ENCODE peak calls at places on chromosomes 7 and 10, in four cellular contexts. One of them, this sample, is unnamed. For H3K4me1, the result is how much of the 10 kb centered on the place peaks cover.

GRCh38 chr10:23439920-23440875 is 1.3 kb downstream of the OTUD1 start:
- DNase-seq in SK-N-SH: peak
- DNase-seq in CD8-positive, alpha-beta T cell: peak
- DNase-seq in mucosa of descending colon: peak
- DNase-seq in this sample: peak

GRCh38 chr7:158470336-158470735 is 117.3 kb downstream of the PTPRN2 start:
- DNase-seq in SK-N-SH: no peak
- DNase-seq in CD8-positive, alpha-beta T cell: no peak
- DNase-seq in mucosa of descending colon: no peak
- DNase-seq in this sample: no peak

GRCh38 chr10:15871823-15872222 is 11.5 kb upstream of the MINDY3 start:
- DNase-seq in SK-N-SH: no peak
- DNase-seq in CD8-positive, alpha-beta T cell: no peak
- DNase-seq in mucosa of descending colon: no peak
- DNase-seq in this sample: no peak

GRCh38 chr7:131431289-131431688 is 103.6 kb downstream of the MKLN1 start:
- DNase-seq in SK-N-SH: no peak
- DNase-seq in CD8-positive, alpha-beta T cell: no peak
- DNase-seq in mucosa of descending colon: no peak
- DNase-seq in this sample: no peak

GRCh38 chr10:75165684-75166622 is 44.6 kb upstream of the VDAC2 start:
- DNase-seq in SK-N-SH: peak
- DNase-seq in CD8-positive, alpha-beta T cell: no peak
- DNase-seq in mucosa of descending colon: no peak
- DNase-seq in this sample: no peak

GRCh38 chr10:119456435-119456810 is 86.1 kb downstream of the RGS10 start:
- DNase-seq in SK-N-SH: no peak
- DNase-seq in CD8-positive, alpha-beta T cell: no peak
- DNase-seq in mucosa of descending colon: no peak
- DNase-seq in this sample: no peak

GRCh38 chr10:10803273-10803672 is 214.4 kb upstream of the CELF2 start:
- DNase-seq in SK-N-SH: no peak
- DNase-seq in CD8-positive, alpha-beta T cell: no peak
- DNase-seq in mucosa of descending colon: no peak
- DNase-seq in this sample: no peak

GRCh38 chr7:92669616-92670153 is 79.5 kb upstream of the FAM133B start:
- DNase-seq in SK-N-SH: no peak
- DNase-seq in CD8-positive, alpha-beta T cell: no peak
- DNase-seq in mucosa of descending colon: no peak
- DNase-seq in this sample: no peak

GRCh38 chr10:88995156-88995876 is 4.7 kb downstream of the FAS start:
- DNase-seq in SK-N-SH: no peak
- DNase-seq in CD8-positive, alpha-beta T cell: no peak
- DNase-seq in mucosa of descending colon: peak
- DNase-seq in this sample: no peak

GRCh38 chr7:69182596-69183467 is 415.4 kb upstream of the AUTS2 start:
- DNase-seq in SK-N-SH: no peak
- DNase-seq in CD8-positive, alpha-beta T cell: no peak
- DNase-seq in mucosa of descending colon: no peak
- DNase-seq in this sample: no peak

GRCh38 chr10:100730739-100731602 is 14.4 kb upstream of the PAX2 start:
- DNase-seq in SK-N-SH: peak
- DNase-seq in CD8-positive, alpha-beta T cell: peak
- DNase-seq in mucosa of descending colon: no peak
- DNase-seq in this sample: peak

GRCh38 chr10:26052326-26052725 is 118.3 kb downstream of the MYO3A start:
- DNase-seq in SK-N-SH: no peak
- DNase-seq in CD8-positive, alpha-beta T cell: no peak
- DNase-seq in mucosa of descending colon: no peak
- DNase-seq in this sample: no peak

GRCh38 chr7:143047327-143047726 is 4.8 kb upstream of the OR6V1 start:
- DNase-seq in SK-N-SH: no peak
- DNase-seq in CD8-positive, alpha-beta T cell: no peak
- DNase-seq in mucosa of descending colon: no peak
- DNase-seq in this sample: no peak

GRCh38 chr7:7565746-7566650 is 686 bp upstream of the MIOS start:
- DNase-seq in SK-N-SH: peak
- DNase-seq in CD8-positive, alpha-beta T cell: no peak
- DNase-seq in mucosa of descending colon: peak
- DNase-seq in this sample: no peak

GRCh38 chr10:71236822-71237682 is 24.7 kb downstream of the UNC5B start:
- DNase-seq in SK-N-SH: no peak
- DNase-seq in CD8-positive, alpha-beta T cell: no peak
- DNase-seq in mucosa of descending colon: peak
- DNase-seq in this sample: no peak
- H3K4me1 ChIP-seq in SK-N-SH: half or more
- H3K4me1 ChIP-seq in CD8-positive, alpha-beta T cell: under half
- H3K4me1 ChIP-seq in mucosa of descending colon: under half
- H3K4me1 ChIP-seq in this sample: half or more

GRCh38 chr10:17007381-17007780 is 122.2 kb downstream of the CUBN start:
- DNase-seq in SK-N-SH: no peak
- DNase-seq in CD8-positive, alpha-beta T cell: no peak
- DNase-seq in mucosa of descending colon: no peak
- DNase-seq in this sample: no peak

GRCh38 chr10:17004801-17005380 is 124.7 kb downstream of the CUBN start:
- DNase-seq in SK-N-SH: no peak
- DNase-seq in CD8-positive, alpha-beta T cell: no peak
- DNase-seq in mucosa of descending colon: no peak
- DNase-seq in this sample: no peak

GRCh38 chr10:17007836-17008235 is 121.8 kb downstream of the CUBN start:
- DNase-seq in SK-N-SH: no peak
- DNase-seq in CD8-positive, alpha-beta T cell: no peak
- DNase-seq in mucosa of descending colon: no peak
- DNase-seq in this sample: no peak

GRCh38 chr10:17005621-17006566 is 123.7 kb downstream of the CUBN start:
- DNase-seq in SK-N-SH: no peak
- DNase-seq in CD8-positive, alpha-beta T cell: no peak
- DNase-seq in mucosa of descending colon: no peak
- DNase-seq in this sample: no peak

DNA sequence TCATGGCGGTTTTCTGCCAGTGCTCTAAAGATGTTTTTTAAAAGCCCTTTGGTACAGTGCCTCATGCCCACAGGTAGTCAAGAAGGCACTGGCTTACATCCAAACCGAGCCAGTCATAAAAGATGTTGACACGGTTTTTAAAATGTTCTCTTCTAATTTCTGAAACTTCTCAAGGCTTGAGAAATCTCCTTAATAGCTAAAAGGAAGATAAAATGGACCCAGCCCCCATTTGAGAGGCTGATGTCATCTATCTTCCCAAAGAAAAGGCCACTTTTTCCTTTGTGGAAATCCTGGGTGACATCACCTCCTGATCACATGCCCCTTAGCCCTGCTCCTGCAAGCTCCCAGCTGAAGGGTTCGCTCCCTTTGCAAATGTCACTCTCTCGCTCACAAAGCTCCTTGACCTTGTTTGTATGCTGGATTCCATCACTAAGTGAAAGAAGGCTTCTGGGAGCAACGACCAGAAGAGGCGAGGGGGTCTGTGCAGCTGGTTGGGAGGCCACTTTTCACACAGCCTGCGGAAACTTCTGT is 122.9 kb downstream of the CUBN start:
- DNase-seq in SK-N-SH: no peak
- DNase-seq in CD8-positive, alpha-beta T cell: no peak
- DNase-seq in mucosa of descending colon: no peak
- DNase-seq in this sample: no peak
- H3K4me1 ChIP-seq in SK-N-SH: under half
- H3K4me1 ChIP-seq in CD8-positive, alpha-beta T cell: under half
- H3K4me1 ChIP-seq in mucosa of descending colon: under half
- H3K4me1 ChIP-seq in this sample: half or more

DNA sequence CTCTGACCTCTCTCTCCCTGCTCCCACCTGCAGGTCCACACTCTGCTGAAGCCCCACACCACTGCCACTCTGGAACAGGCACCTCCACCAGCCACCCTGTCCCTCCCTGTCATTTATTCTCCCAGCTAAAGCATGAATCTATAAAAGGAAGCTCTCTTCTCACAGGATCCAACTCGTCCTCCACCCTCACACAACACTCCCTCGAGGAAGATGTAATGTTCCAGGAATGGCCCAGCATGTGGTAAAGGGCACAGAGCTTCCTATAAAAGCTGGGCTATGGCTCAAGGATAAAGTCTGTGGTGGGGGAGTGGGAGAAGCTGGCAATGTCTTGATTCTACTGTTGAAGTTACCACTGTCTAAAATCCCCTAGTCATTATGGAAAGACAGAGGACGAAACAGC is 67.4 kb downstream of the ERCC6 start:
- DNase-seq in SK-N-SH: no peak
- DNase-seq in CD8-positive, alpha-beta T cell: no peak
- DNase-seq in mucosa of descending colon: no peak
- DNase-seq in this sample: no peak
- H3K4me1 ChIP-seq in SK-N-SH: under half
- H3K4me1 ChIP-seq in CD8-positive, alpha-beta T cell: under half
- H3K4me1 ChIP-seq in mucosa of descending colon: under half
- H3K4me1 ChIP-seq in this sample: under half

DNA sequence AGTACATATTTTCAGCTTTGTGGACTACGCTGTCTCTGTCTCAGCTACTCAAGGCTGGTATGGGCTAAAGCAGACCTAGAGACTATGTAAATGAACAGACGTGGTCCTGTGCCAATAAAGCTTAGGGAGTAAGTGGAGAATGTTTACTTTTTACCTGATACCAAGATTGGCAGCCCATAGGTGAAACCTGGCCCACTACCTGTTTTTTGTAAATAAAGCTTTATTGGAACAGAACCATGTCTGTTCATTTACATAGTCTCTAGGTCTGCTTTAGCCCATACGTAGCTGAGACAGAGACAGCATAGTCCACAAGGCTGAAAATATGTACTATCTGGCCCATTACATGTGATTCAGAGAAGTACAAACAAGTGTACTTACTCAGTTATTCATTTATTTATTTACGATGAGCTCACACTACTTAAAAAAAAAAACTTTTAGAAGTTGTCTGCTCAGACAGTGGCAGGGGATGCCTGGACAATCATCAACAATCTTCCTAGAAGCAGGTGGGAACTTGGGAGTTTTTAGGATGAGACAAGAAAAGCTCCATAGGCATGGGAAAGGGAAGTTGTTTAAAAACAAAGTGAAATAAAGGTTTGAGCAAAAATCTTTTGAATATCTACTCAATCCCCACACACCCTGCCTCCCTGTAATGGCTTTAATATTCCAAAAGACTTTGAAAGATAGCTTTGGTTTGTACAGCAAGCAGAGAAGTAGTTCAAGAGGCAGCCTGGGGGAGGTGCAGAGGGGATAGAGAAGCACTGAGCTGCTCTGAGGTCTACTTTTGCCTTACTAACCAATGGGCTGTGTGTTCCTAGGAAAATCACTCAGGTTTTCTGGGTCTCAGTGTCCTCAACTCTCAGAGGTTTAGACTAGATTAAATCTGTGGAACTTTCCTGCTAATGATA is 114.4 kb upstream of the AFAP1L2 start:
- DNase-seq in SK-N-SH: no peak
- DNase-seq in CD8-positive, alpha-beta T cell: no peak
- DNase-seq in mucosa of descending colon: no peak
- DNase-seq in this sample: no peak
- H3K4me1 ChIP-seq in SK-N-SH: under half
- H3K4me1 ChIP-seq in CD8-positive, alpha-beta T cell: half or more
- H3K4me1 ChIP-seq in mucosa of descending colon: under half
- H3K4me1 ChIP-seq in this sample: under half